ENCODE peak calls at places on chromosomes 11 and 22, in four cellular contexts. Y is stimulated activated CD8-positive, alpha-beta memory T cell treated with anti-CD3 and anti-CD28 coated beads, Interleukin-2, amount 100 ng/mL, for 1 hour; M is left ventricle myocardium inferior; O is NCI-H2081. B is an unnamed sample.

GRCh38 chr11:86073948-86074347 is 5.1 kb upstream of the PICALM start:
- DNase-seq in Y (no peak), M (no peak), O (no peak), B (no peak)

GRCh38 chr22:29855611-29856181 is 17.6 kb upstream of the ASCC2 start:
- DNase-seq in Y (no peak), M (peak), O (no peak), B (no peak)

GRCh38 chr11:119551726-119552510 is 128.9 kb upstream of the THY1 start:
- DNase-seq in Y (no peak), M (no peak), O (no peak), B (no peak)

GRCh38 chr22:28207281-28208030 is 288.4 kb upstream of the PITPNB start:
- DNase-seq in Y (no peak), M (no peak), O (no peak), B (peak)

GRCh38 chr11:126139541-126140091 is 71.8 kb downstream of the RPUSD4 start:
- DNase-seq in Y (no peak), M (peak), O (no peak), B (no peak)

GRCh38 chr11:69918231-69918937 is 99.2 kb upstream of the FGF3 start:
- DNase-seq in Y (no peak), M (peak), O (no peak), B (no peak)

GRCh38 chr11:70503201-70503877 is 105.0 kb downstream of the CTTN start:
- DNase-seq in Y (no peak), M (peak), O (peak), B (no peak)

GRCh38 chr11:47961383-47961782 is 19.0 kb upstream of the PTPRJ start:
- DNase-seq in Y (no peak), M (no peak), O (no peak), B (no peak)

GRCh38 chr11:125168875-125169537 is 4.5 kb downstream of the PKNOX2 start:
- DNase-seq in Y (no peak), M (no peak), O (no peak), B (no peak)

GRCh38 chr11:65883058-65883761 is 3.6 kb downstream of the CTSW start:
- DNase-seq in Y (no peak), M (no peak), O (no peak), B (no peak)

GRCh38 chr22:32987081-32987631 is 71.0 kb downstream of the SYN3 start:
- DNase-seq in Y (no peak), M (no peak), O (no peak), B (peak)

GRCh38 chr11:8017071-8017470 is 29.9 kb downstream of the EIF3F start:
- DNase-seq in Y (no peak), M (no peak), O (no peak), B (no peak)

GRCh38 chr11:104657083-104657482 is 241.2 kb downstream of the CASP12 start:
- DNase-seq in Y (no peak), M (no peak), O (no peak), B (no peak)

GRCh38 chr11:11074686-11075370 is 217.0 kb upstream of the ZBED5 start:
- DNase-seq in Y (no peak), M (no peak), O (peak), B (no peak)

GRCh38 chr11:57321996-57322880 is 2.5 kb downstream of the TNKS1BP1 start:
- DNase-seq in Y (no peak), M (peak), O (peak), B (peak)

GRCh38 chr11:128707671-128708070 is 13.8 kb downstream of the FLI1 start:
- DNase-seq in Y (no peak), M (no peak), O (no peak), B (peak)

GRCh38 chr22:50505776-50506610 is 1.5 kb downstream of the LMF2 start:
- DNase-seq in Y (no peak), M (no peak), O (peak), B (no peak)

GRCh38 chr11:41499429-41499828 is 40.0 kb upstream of the LRRC4C start:
- DNase-seq in Y (no peak), M (no peak), O (no peak), B (no peak)

GRCh38 chr22:49153921-49154320 is 673.8 kb downstream of the BRD1 start:
- DNase-seq in Y (no peak), M (no peak), O (no peak), B (no peak)

GRCh38 chr11:75371930-75372876 is 20.7 kb upstream of the ARRB1 start:
- DNase-seq in Y (no peak), M (no peak), O (no peak), B (peak)

GRCh38 chr11:114279778-114280532 is 16.2 kb upstream of the NNMT start:
- DNase-seq in Y (no peak), M (no peak), O (no peak), B (peak)

GRCh38 chr22:39545310-39546063 is 12.9 kb upstream of the RPS19BP1 start:
- DNase-seq in Y (peak), M (no peak), O (no peak), B (no peak)

GRCh38 chr11:65186701-65187100 is 5.0 kb downstream of the CAPN1 start:
- DNase-seq in Y (no peak), M (no peak), O (no peak), B (no peak)

B was measured in renal cortical epithelial cell.